ENCODE peak calls at places on chromosome 20, in ten cellular contexts. F is breast epithelium, O is kidney, W is lung, J is endodermal cell, U is aorta, S is psoas muscle, H is sigmoid colon, A is endothelial cell of umbilical vein, E is right cardiac atrium. N is an unnamed sample.

GRCh38 chr20:55239269-55239668 is 763.9 kb downstream of the DOK5 start:
- DNase-seq in O (no peak), E (no peak), U (no peak), H (no peak), J (no peak), A (no peak), F (no peak), W (no peak), S (no peak), N (no peak)

GRCh38 chr20:61355096-61355495 is 103.0 kb downstream of the CDH4 start:
- DNase-seq in J (no peak), A (no peak), F (no peak), U (no peak), O (no peak), W (no peak), S (no peak), H (no peak), E (no peak), N (no peak)

GRCh38 chr20:62202676-62203377 is 17.3 kb downstream of the HRH3 start:
- DNase-seq in A (no peak), W (no peak), S (no peak), J (no peak), O (peak; percentile 39), U (peak; percentile 63), F (no peak), E (peak; percentile 41), H (no peak), N (no peak)

GRCh38 chr20:22688485-22688884 is 104.1 kb upstream of the FOXA2 start:
- DNase-seq in S (no peak), E (no peak), A (no peak), W (no peak), O (no peak), J (no peak), H (no peak), F (no peak), U (no peak), N (no peak)

GRCh38 chr20:3577366-3577765 is 85.8 kb downstream of the GFRA4 start:
- DNase-seq in U (no peak), E (no peak), O (no peak), A (no peak), J (no peak), S (no peak), F (no peak), W (no peak), H (no peak), N (no peak)

GRCh38 chr20:37451616-37452015 is 69.4 kb upstream of the NNAT start:
- DNase-seq in E (no peak), A (no peak), U (no peak), H (no peak), O (no peak), S (no peak), F (no peak), W (no peak), J (no peak), N (no peak)

GRCh38 chr20:9831032-9831431 is 7.8 kb downstream of the PAK5 start:
- DNase-seq in S (no peak), W (no peak), U (no peak), E (no peak), A (no peak), O (no peak), F (no peak), J (no peak), H (no peak), N (no peak)

GRCh38 chr20:17963114-17963897 is 5.3 kb downstream of the SNX5 start:
- DNase-seq in F (no peak), O (no peak), S (no peak), E (no peak), A (no peak), U (no peak), H (no peak), J (no peak), W (no peak), N (no peak)

GRCh38 chr20:14622796-14623195 is 285.4 kb upstream of the FLRT3 start:
- DNase-seq in H (no peak), E (no peak), U (no peak), J (peak; percentile 78), F (no peak), O (no peak), A (no peak), S (no peak), W (no peak), N (no peak)

GRCh38 chr20:56433880-56434255 is 21.8 kb downstream of the CASS4 start:
- DNase-seq in H (peak; percentile 20), E (no peak), U (no peak), S (no peak), W (no peak), F (no peak), O (no peak), A (no peak), J (no peak), N (no peak)

GRCh38 chr20:50130995-50131394 is 18.0 kb upstream of the UBE2V1 start:
- DNase-seq in F (no peak), A (no peak), E (peak; percentile 54), U (no peak), W (no peak), S (no peak), H (peak; percentile 95), J (no peak), O (no peak), N (no peak)

GRCh38 chr20:59027746-59028320 is 4.3 kb downstream of the ATP5F1E start:
- DNase-seq in J (no peak), A (no peak), S (no peak), E (no peak), U (no peak), W (no peak), O (no peak), F (no peak), H (no peak), N (no peak)

GRCh38 chr20:1184638-1185315 is at the start of gene TMEM74B:
- DNase-seq in S (no peak), E (no peak), U (no peak), O (no peak), F (no peak), J (peak; percentile 74), H (no peak), A (no peak), W (no peak), N (no peak)
- H3K4me3 ChIP-seq in S (peak within 1 kb of the TSS; percentile 68), E (peak within 1 kb of the TSS; percentile 80), U (no peak within 1 kb of the TSS), O (no peak within 1 kb of the TSS), F (peak within 1 kb of the TSS; percentile 45), J (peak within 1 kb of the TSS; percentile 45), H (peak within 1 kb of the TSS; percentile 44), A (peak within 1 kb of the TSS; percentile 45), W (peak within 1 kb of the TSS; percentile 46), N (peak within 1 kb of the TSS; percentile 32)

DNA sequence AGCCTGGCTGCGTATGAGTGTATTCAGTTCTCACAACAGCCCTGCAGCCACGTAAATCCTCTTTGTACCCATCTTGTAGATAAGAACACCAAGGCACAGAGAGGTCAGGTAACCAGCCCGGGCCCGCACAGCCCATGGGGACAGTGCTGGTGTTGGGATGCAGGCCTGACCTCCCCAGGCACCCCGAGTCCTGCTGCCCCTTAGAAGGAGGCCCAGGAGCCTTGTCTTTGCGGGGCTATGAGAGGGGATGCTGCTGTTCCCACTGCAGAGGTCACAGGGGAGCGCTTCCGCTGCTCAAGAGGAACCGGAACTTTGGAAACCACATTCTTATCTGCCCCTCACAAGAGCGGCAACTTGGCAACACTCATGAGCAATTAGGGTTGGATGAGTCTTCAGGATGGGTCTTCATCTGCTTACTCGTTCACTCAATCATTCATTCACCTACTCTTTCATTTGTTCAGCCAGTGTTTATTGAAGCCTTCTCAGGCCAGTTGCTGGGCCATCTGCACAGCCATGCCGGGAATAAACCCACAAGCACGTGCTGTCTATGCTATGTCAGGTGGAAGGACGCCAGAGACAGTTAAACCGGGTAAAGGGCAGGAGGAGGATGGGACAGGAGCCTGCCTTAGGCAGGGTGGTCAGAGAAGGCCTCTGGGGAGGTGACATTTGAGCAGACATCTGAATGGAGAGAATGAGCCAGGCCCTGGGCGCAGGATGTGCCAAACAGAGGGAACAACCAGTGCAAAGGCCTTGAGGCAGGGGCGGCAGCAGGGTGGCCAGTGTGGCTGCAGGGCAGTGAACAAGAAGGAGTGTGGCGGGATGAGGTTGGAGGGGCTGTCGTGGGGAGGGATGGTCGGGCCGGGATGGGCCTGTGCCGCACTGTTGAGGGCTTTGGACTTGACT is 60.8 kb downstream of the RBM38 start:
- DNase-seq in H (peak; percentile 88), E (no peak), U (no peak), A (no peak), F (no peak), W (no peak), S (no peak), J (no peak), O (no peak), N (no peak)
- H3K27ac ChIP-seq in H (peak overlapping the region; percentile 71), E (peak overlapping the region; percentile 48), U (no peak overlapping the region), A (no peak overlapping the region), F (no peak overlapping the region), W (no peak overlapping the region), S (peak overlapping the region; percentile 69), J (no peak overlapping the region), O (no peak overlapping the region), N (no peak overlapping the region)

GRCh38 chr20:35434085-35435005 is 3.7 kb downstream of the GDF5 start:
- DNase-seq in S (peak; percentile 62), O (peak; percentile 82), H (peak; percentile 73), A (no peak), U (no peak), W (no peak), J (no peak), F (no peak), E (peak; percentile 87), N (no peak)

GRCh38 chr20:35432430-35432735 is 5.6 kb downstream of the GDF5 start:
- DNase-seq in E (no peak), H (no peak), O (no peak), U (no peak), S (no peak), J (peak; percentile 53), A (no peak), W (no peak), F (no peak), N (no peak)

GRCh38 chr20:35436175-35436568 is 1.9 kb downstream of the GDF5 start:
- DNase-seq in F (no peak), A (no peak), J (peak; percentile 51), S (no peak), U (no peak), E (no peak), H (no peak), O (no peak), W (no peak), N (no peak)

GRCh38 chr20:35433337-35433736 is 4.7 kb downstream of the GDF5 start:
- DNase-seq in H (no peak), A (no peak), E (no peak), F (no peak), J (no peak), W (no peak), O (no peak), U (no peak), S (no peak), N (no peak)

GRCh38 chr20:35437599-35437998 is 429 bp downstream of the GDF5 start:
- DNase-seq in E (no peak), W (no peak), H (no peak), A (no peak), F (peak; percentile 27), J (no peak), O (no peak), U (no peak), S (no peak), N (no peak)
- H3K4me3 ChIP-seq in E (no peak overlapping the region), W (no peak overlapping the region), H (peak overlapping the region; percentile 40), A (no peak overlapping the region), F (no peak overlapping the region), J (no peak overlapping the region), O (no peak overlapping the region), U (no peak overlapping the region), S (peak overlapping the region; percentile 11), N (no peak overlapping the region)

DNA sequence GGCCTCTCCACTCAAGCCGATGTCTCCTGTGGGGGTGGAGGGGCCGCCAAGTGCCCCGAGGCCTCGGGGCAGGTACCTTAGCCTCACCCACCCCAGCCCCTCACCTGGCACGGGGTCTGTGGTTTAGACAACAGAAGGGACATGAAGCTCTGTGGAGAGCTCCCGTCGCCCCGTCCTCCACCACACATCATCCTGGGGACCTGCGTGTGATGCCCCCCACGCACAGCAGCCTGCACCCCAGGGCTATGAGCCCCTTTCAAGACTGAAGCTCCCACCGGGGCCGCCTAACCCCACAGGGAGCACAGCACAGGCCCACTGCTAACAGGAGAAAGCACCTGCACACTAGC is 8.2 kb downstream of the KCNQ2 start:
- DNase-seq in F (no peak), U (no peak), O (no peak), A (no peak), W (no peak), S (no peak), H (no peak), E (no peak), J (no peak), N (no peak)
- H3K27ac ChIP-seq in F (no peak overlapping the region), U (no peak overlapping the region), O (no peak overlapping the region), A (no peak overlapping the region), W (no peak overlapping the region), S (no peak overlapping the region), H (no peak overlapping the region), E (no peak overlapping the region), J (no peak overlapping the region), N (no peak overlapping the region)